ENCODE peak calls at places on chromosomes 12 and 14, in eight cellular contexts. Y is CD8-positive, alpha-beta T cell; E is PC-9; Q is neural progenitor cell; H is BE2C; V is thoracic aorta; N is BJ; S is left ventricle myocardium inferior. G is an unnamed sample. For H3K36me3, the result is how much of the 10 kb centered on the place peaks cover.

GRCh38 chr12:54523637-54524036 is 25.8 kb upstream of the PDE1B start:
- DNase-seq in Y (no peak), E (no peak), Q (no peak), H (no peak), V (no peak), N (no peak), S (no peak), G (no peak)

GRCh38 chr12:2628401-2628800 is 166.4 kb upstream of the FKBP4 start:
- DNase-seq in Y (no peak), E (no peak), Q (no peak), H (no peak), V (no peak), N (no peak), S (no peak), G (no peak)

GRCh38 chr12:102331419-102331818 is 133.8 kb upstream of the PMCH start:
- DNase-seq in Y (no peak), E (no peak), Q (no peak), H (no peak), V (no peak), N (no peak), S (no peak), G (no peak)

GRCh38 chr14:68247867-68248266 is 428.3 kb downstream of the RAD51B start:
- DNase-seq in Y (no peak), E (no peak), Q (no peak), H (no peak), V (no peak), N (no peak), S (no peak), G (no peak)

GRCh38 chr14:76106188-76106587 is 45.5 kb upstream of the GPATCH2L start:
- DNase-seq in Y (no peak), E (no peak), Q (no peak), H (no peak), V (no peak), N (no peak), S (no peak), G (no peak)

GRCh38 chr12:49903351-49903699 is 375 bp downstream of the FAIM2 start:
- DNase-seq in Y (no peak), E (no peak), Q (no peak), H (no peak), V (no peak), N (no peak), S (no peak), G (no peak)

GRCh38 chr14:58836303-58836702 is 198.5 kb downstream of the DACT1 start:
- DNase-seq in Y (no peak), E (no peak), Q (no peak), H (no peak), V (no peak), N (no peak), S (no peak), G (no peak)

GRCh38 chr12:114440450-114441383 is 34.8 kb upstream of the TBX5 start:
- DNase-seq in Y (no peak), E (no peak), Q (peak), H (no peak), V (no peak), N (no peak), S (no peak), G (no peak)

GRCh38 chr12:124725612-124726237 is 137.9 kb downstream of the SCARB1 start:
- DNase-seq in Y (no peak), E (no peak), Q (no peak), H (no peak), V (no peak), N (no peak), S (no peak), G (no peak)

GRCh38 chr12:119181944-119182343 is 3.2 kb downstream of the HSPB8 start:
- DNase-seq in Y (no peak), E (no peak), Q (no peak), H (no peak), V (no peak), N (no peak), S (no peak), G (no peak)

GRCh38 chr14:37650356-37651037 is 55.1 kb downstream of the TTC6 start:
- DNase-seq in Y (no peak), E (peak), Q (peak), H (no peak), V (no peak), N (no peak), S (no peak), G (peak)

GRCh38 chr14:106436310-106436905 is 910.0 kb downstream of the TMEM121 start:
- DNase-seq in Y (peak), E (no peak), Q (no peak), H (peak), V (no peak), N (no peak), S (peak), G (no peak)
- TF ChIP-seq CTCF in Y (no peak), E (peak), Q (peak), H (peak), V (no peak), N (no peak), S (peak), G (peak)

DNA sequence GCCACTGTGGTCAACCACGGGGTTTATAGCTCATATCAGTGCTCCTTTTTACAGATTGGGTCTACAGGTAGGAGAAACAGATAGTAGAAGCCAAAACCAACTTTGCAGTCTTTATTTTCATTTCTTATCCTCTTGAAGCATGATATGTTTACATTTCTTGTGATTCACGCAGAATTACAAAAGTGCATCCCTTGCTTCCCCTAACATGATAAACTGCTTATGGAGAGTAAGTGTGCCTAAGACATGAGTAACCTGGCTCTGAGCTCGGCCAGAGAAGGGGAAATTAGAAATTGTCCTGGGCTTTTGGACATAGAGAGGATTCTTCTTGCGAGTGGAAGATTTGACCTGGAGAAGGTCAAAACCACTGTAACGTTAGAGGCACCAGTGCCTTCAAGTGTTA is 18.5 kb downstream of the PWP1 start:
- DNase-seq in Y (no peak), E (no peak), Q (no peak), H (no peak), V (no peak), N (no peak), S (no peak), G (no peak)
- H3K36me3 ChIP-seq in Y (half or more), E (under half), Q (under half), H (half or more), V (half or more), N (under half), S (half or more), G (half or more)

DNA sequence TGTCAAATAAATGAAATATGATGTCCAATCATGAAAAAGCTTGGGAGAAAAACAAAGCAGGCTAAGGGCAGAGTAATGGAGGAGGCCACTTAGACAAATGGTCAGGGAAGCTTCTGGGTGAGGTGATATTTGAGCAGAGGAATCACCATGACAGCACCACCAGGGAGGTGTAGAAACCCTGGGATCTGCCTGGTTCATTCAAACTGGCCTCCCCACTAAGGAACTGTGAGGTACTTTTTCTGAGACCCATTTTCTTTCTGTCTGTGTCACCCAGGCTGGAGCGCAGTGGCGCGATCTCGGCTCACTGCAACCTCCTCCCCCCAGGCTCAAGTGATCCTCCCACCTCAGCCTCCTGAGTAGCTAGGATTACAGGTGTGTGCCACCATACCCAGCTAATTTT is 7.8 kb upstream of the SSH1 start:
- DNase-seq in Y (no peak), E (no peak), Q (no peak), H (no peak), V (no peak), N (no peak), S (no peak), G (no peak)
- TF ChIP-seq CTCF in Y (no peak), E (no peak), Q (no peak), H (no peak), V (no peak), N (no peak), S (no peak), G (no peak)

GRCh38 chr12:15116983-15117382 is 104.2 kb downstream of the RERG start:
- DNase-seq in Y (no peak), E (no peak), Q (no peak), H (no peak), V (no peak), N (no peak), S (no peak), G (no peak)

GRCh38 chr12:15116073-15116472 is 105.1 kb downstream of the RERG start:
- DNase-seq in Y (no peak), E (no peak), Q (peak), H (no peak), V (no peak), N (no peak), S (no peak), G (no peak)

GRCh38 chr12:15118946-15119345 is 102.3 kb downstream of the RERG start:
- DNase-seq in Y (no peak), E (no peak), Q (no peak), H (no peak), V (no peak), N (no peak), S (no peak), G (no peak)

GRCh38 chr12:15114501-15114900 is 106.7 kb downstream of the RERG start:
- DNase-seq in Y (no peak), E (no peak), Q (no peak), H (no peak), V (no peak), N (no peak), S (no peak), G (no peak)
- H3K36me3 ChIP-seq in Y (under half), E (under half), Q (under half), H (under half), V (under half), N (under half), S (under half), G (under half)

G was measured in brain microvascular endothelial cell.